ENCODE peak calls at places on chromosomes 12 and 14, in four cellular contexts. E is mesendoderm, F is thoracic aorta, U is A549. R is an unnamed sample.
A peak's percentile ranks its signal among the peaks of the same experiment; 100 is the strongest.

GRCh38 chr12:102024765-102025164 is 37.0 kb downstream of the WASHC3 start:
- DNase-seq in E (no peak), U (no peak), F (no peak), R (no peak)

GRCh38 chr12:54246011-54246641 is 33.8 kb downstream of the CBX5 start:
- DNase-seq in F (no peak), E (no peak), U (no peak), R (no peak)

GRCh38 chr12:65988596-65988995 is 142.0 kb downstream of the LLPH start:
- DNase-seq in F (no peak), U (no peak), E (no peak), R (no peak)

GRCh38 chr14:102824832-102825231 is 47.6 kb downstream of the TRAF3 start:
- DNase-seq in U (peak; percentile 13), F (no peak), E (no peak), R (peak; percentile 65)

GRCh38 chr12:13170892-13171490 is 25.5 kb upstream of the EMP1 start:
- DNase-seq in U (no peak), F (no peak), E (no peak), R (no peak)

GRCh38 chr12:64124511-64125197 is 97.4 kb downstream of the KICS2 start:
- DNase-seq in U (no peak), F (no peak), E (no peak), R (no peak)

GRCh38 chr14:46325157-46325556 is 326.4 kb downstream of the RPL10L start:
- DNase-seq in E (peak; percentile 18), U (no peak), F (no peak), R (no peak)

GRCh38 chr12:64825143-64826011 is 930 bp downstream of the TBC1D30 start:
- DNase-seq in F (no peak), U (no peak), E (peak; percentile 13), R (no peak)

GRCh38 chr12:108112815-108113556 is 16.1 kb upstream of the WSCD2 start:
- DNase-seq in E (peak; percentile 94), U (no peak), F (no peak), R (no peak)

GRCh38 chr14:68653108-68653507 is 139.8 kb downstream of the ZFP36L1 start:
- DNase-seq in F (no peak), E (no peak), U (no peak), R (no peak)

GRCh38 chr12:117388865-117389508 is 27.6 kb upstream of the NOS1 start:
- DNase-seq in E (no peak), U (no peak), F (no peak), R (no peak)

GRCh38 chr14:89207925-89208328 is 209.1 kb downstream of the FOXN3 start:
- DNase-seq in E (peak; percentile 59), U (no peak), F (no peak), R (no peak)

GRCh38 chr14:35285991-35286564 is 6.1 kb upstream of the PSMA6 start:
- DNase-seq in U (no peak), F (no peak), E (no peak), R (no peak)

GRCh38 chr14:54974773-54975414 is 52.0 kb downstream of the WDHD1 start:
- DNase-seq in E (no peak), F (no peak), U (no peak), R (no peak)

GRCh38 chr12:25957898-25958253 is 606 bp upstream of the RASSF8 start:
- DNase-seq in F (peak; percentile 18), E (peak; percentile 75), U (no peak), R (no peak)

GRCh38 chr14:77970646-77971045 is 170.7 kb downstream of the ADCK1 start:
- DNase-seq in U (no peak), F (no peak), E (no peak), R (no peak)

GRCh38 chr12:18942669-18943068 is 186.9 kb upstream of the PLEKHA5 start:
- DNase-seq in U (no peak), F (no peak), E (no peak), R (no peak)

GRCh38 chr12:72139411-72139810 is 132.8 kb upstream of the TRHDE start:
- DNase-seq in F (no peak), U (no peak), E (no peak), R (no peak)

GRCh38 chr14:36478782-36479181 is 41.2 kb downstream of the NKX2-1 start:
- DNase-seq in E (no peak), U (no peak), F (no peak), R (peak; percentile 88)

GRCh38 chr14:59293934-59294661 is 105.6 kb downstream of the DAAM1 start:
- DNase-seq in E (no peak), U (no peak), F (no peak), R (no peak)

GRCh38 chr14:98816718-98817117 is 455.3 kb downstream of the BCL11B start:
- DNase-seq in F (no peak), U (no peak), E (no peak), R (no peak)

DNA sequence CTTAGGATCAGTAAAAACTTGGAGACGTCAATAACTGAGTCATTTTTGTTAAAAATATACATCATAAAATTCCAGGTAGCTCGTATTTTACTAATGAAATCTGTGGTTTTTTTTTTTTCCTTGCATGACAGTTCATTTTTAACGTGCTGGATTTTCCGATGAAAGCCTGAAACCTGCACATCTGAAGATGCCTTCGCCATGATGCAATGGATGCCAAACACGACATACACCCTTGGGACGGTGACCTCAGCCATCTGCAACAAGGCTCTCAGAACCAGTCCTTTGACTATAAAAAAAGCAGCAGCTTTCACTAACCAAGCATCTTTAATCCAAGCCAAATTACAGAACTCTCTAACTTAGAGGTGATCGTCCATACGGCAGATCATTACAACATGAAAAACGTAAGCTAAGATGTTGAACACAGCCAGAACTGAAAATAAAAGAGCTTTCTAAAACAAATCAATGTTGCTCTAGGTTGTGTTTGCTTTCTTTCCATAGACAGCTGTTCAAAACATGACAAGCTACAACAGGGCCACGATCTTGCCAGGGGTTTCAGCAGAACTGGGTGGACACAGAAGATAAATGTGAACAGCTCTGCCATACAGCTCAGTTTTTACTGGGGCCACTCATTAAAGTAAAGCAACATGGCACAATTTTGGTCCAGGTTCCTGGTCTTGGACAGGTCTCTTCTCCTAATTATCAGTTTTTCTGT is 7.8 kb downstream of the NIN start:
- DNase-seq in U (no peak), F (no peak), E (peak; percentile 35), R (no peak)
- H3K27ac ChIP-seq in U (no peak overlapping the region), F (no peak overlapping the region), E (no peak overlapping the region), R (no peak overlapping the region)

GRCh38 chr14:104371917-104372316 is 207.6 kb upstream of the C14orf180 start:
- DNase-seq in E (no peak), U (no peak), F (no peak), R (no peak)

GRCh38 chr14:104373055-104373854 is 206.3 kb upstream of the C14orf180 start:
- DNase-seq in E (no peak), F (no peak), U (no peak), R (no peak)

GRCh38 chr14:104371031-104371430 is 208.5 kb upstream of the C14orf180 start:
- DNase-seq in F (no peak), U (no peak), E (no peak), R (no peak)

GRCh38 chr14:104373855-104374717 is 205.5 kb upstream of the C14orf180 start:
- DNase-seq in U (no peak), F (no peak), E (no peak), R (no peak)

DNA sequence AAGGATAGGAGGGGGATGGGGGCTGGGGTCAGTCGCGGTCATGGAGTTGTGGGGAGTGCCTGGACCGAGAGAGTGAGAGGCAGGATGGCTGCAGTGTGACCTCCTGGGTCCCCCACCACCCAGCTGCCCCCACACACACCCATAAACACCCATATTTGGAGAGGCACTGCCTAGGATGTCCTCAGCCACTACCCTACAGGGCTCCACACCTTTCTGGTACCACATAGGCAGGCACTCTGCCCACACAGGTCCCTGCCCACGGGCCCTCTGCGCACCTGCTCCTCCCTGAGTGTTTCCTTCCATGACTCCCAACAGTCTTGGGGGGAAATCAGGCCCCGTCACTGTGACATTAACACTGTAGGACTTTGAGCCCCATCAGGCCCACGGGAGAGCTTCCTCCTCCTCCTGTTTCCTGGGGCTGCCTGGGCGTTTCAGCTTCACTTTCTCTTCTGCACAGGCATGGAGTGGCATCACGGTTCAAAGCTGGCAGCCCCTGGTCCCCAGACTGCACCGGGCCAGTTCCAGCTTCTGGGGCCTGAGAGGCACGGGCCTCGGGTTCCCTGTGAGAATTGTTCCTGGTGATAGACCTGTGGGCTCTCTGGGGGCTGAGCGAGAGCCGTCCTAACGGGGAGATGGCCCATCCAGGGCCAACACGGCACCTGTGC is 207.0 kb upstream of the C14orf180 start:
- DNase-seq in E (no peak), F (no peak), U (no peak), R (no peak)
- H3K27ac ChIP-seq in E (no peak overlapping the region), F (no peak overlapping the region), U (no peak overlapping the region), R (no peak overlapping the region)

DNA sequence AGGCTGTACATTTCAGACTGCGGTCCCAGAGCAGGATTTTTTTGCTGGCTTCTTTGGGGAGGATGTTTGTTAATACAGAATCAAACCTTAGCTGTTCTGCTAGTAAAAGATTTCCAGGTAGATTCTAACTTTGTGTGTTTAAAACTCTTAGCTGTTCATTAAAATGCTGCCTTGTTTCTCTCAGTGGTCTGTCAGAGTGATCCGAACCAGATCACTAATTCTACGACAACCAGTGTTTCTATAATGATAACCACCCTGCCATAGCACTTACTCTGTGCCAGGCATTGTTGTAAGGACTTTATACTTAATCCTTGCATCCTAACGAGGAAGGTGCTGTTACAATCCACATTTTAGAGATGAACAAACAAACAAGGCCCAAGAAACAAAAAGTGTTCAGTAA is 217.3 kb downstream of the CHST11 start:
- DNase-seq in F (no peak), E (no peak), U (no peak), R (no peak)
- H3K27ac ChIP-seq in F (no peak overlapping the region), E (no peak overlapping the region), U (peak overlapping the region; percentile 93), R (no peak overlapping the region)

GRCh38 chr12:46981627-46982026 is 97.8 kb upstream of the PCED1B start:
- DNase-seq in E (no peak), U (no peak), F (no peak), R (no peak)

GRCh38 chr12:46983393-46983793 is 96.0 kb upstream of the PCED1B start:
- DNase-seq in E (no peak), U (no peak), F (no peak), R (peak; percentile 8)

GRCh38 chr12:46982629-46983392 is 96.6 kb upstream of the PCED1B start:
- DNase-seq in E (no peak), U (no peak), F (no peak), R (no peak)

GRCh38 chr12:46977976-46978375 is 101.4 kb upstream of the PCED1B start:
- DNase-seq in E (no peak), F (no peak), U (no peak), R (no peak)
- H3K27ac ChIP-seq in E (no peak overlapping the region), F (no peak overlapping the region), U (no peak overlapping the region), R (no peak overlapping the region)

DNA sequence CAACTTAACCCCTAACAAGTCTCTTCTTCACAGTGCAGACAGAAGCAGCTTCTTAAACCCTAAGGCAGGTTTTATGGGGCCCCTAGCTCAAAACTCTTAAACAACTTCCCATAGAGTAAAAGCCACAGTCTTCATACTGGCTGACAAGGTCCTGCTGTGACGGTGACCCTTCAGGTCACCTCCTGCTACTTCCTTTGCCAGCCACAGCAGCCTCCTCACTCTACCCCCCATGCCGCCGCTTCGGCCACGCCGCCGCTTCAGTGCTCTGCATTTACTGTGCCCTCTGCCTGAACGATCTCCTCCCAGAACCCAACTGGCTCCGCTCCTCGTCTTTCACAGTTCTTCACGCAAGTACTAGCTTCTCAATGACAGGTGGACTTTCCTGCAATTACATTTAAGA is 45.5 kb downstream of the ACADS start:
- DNase-seq in F (no peak), U (no peak), E (no peak), R (no peak)
- H3K27ac ChIP-seq in F (no peak overlapping the region), U (no peak overlapping the region), E (no peak overlapping the region), R (no peak overlapping the region)

GRCh38 chr12:132687211-132688164 is at the start of the genes POLE and PXMP2:
- DNase-seq in E (peak; percentile 98), U (peak; percentile 95), F (peak; percentile 84), R (peak; percentile 45)
- H3K27ac ChIP-seq in E (peak within 1 kb of the TSS; percentile 93), U (peak within 1 kb of the TSS; percentile 98), F (peak within 1 kb of the TSS; percentile 71), R (no peak within 1 kb of the TSS)